ENCODE peak calls at places on chromosomes 12 and 14, in six cellular contexts. One of them, this sample, is unnamed.

GRCh38 chr12:75850751-75851462 is 180.7 kb downstream of the PHLDA1 start:
- DNase-seq in IMR-90: peak
- DNase-seq in mesenchymal stem cell: peak
- DNase-seq in H9: no peak
- DNase-seq in mesendoderm: peak
- DNase-seq in H1: no peak
- DNase-seq in this sample: no peak

GRCh38 chr12:52835271-52836041 is 1.3 kb upstream of the KRT79 start:
- DNase-seq in mesenchymal stem cell: no peak
- DNase-seq in mesendoderm: no peak
- DNase-seq in IMR-90: no peak
- DNase-seq in H9: peak
- DNase-seq in H1: no peak
- DNase-seq in this sample: no peak

GRCh38 chr14:105477659-105478623 is 3.3 kb downstream of the CRIP2 start:
- DNase-seq in H1: no peak
- DNase-seq in IMR-90: no peak
- DNase-seq in mesendoderm: no peak
- DNase-seq in mesenchymal stem cell: no peak
- DNase-seq in H9: no peak
- DNase-seq in this sample: no peak

GRCh38 chr12:111426341-111427185 is 20.8 kb downstream of the SH2B3 start:
- DNase-seq in mesenchymal stem cell: peak
- DNase-seq in IMR-90: peak
- DNase-seq in H9: no peak
- DNase-seq in mesendoderm: no peak
- DNase-seq in H1: no peak
- DNase-seq in this sample: no peak

GRCh38 chr12:47885012-47885501 is 19.7 kb downstream of the VDR start:
- DNase-seq in H1: no peak
- DNase-seq in IMR-90: no peak
- DNase-seq in mesenchymal stem cell: no peak
- DNase-seq in H9: no peak
- DNase-seq in mesendoderm: no peak
- DNase-seq in this sample: no peak

GRCh38 chr12:69410571-69410970 is 51.0 kb downstream of the YEATS4 start:
- DNase-seq in H9: no peak
- DNase-seq in mesendoderm: no peak
- DNase-seq in IMR-90: no peak
- DNase-seq in mesenchymal stem cell: no peak
- DNase-seq in H1: no peak
- DNase-seq in this sample: no peak

GRCh38 chr14:30484976-30485375 is 74.0 kb upstream of the G2E3 start:
- DNase-seq in IMR-90: no peak
- DNase-seq in H9: peak
- DNase-seq in H1: no peak
- DNase-seq in mesenchymal stem cell: no peak
- DNase-seq in mesendoderm: peak
- DNase-seq in this sample: no peak

GRCh38 chr14:99590746-99591555 is 13.1 kb downstream of the CCDC85C start:
- DNase-seq in IMR-90: peak
- DNase-seq in mesendoderm: no peak
- DNase-seq in H9: no peak
- DNase-seq in mesenchymal stem cell: peak
- DNase-seq in H1: no peak
- DNase-seq in this sample: no peak

GRCh38 chr12:5348491-5348890 is 83.4 kb upstream of the NTF3 start:
- DNase-seq in H1: no peak
- DNase-seq in mesendoderm: peak
- DNase-seq in H9: no peak
- DNase-seq in mesenchymal stem cell: no peak
- DNase-seq in IMR-90: no peak
- DNase-seq in this sample: no peak

GRCh38 chr12:96399081-96399918 is 939 bp downstream of the CDK17 start:
- DNase-seq in mesenchymal stem cell: peak
- DNase-seq in mesendoderm: peak
- DNase-seq in H1: peak
- DNase-seq in IMR-90: peak
- DNase-seq in H9: peak
- DNase-seq in this sample: peak

GRCh38 chr12:115885040-115885439 is 392.5 kb downstream of the MED13L start:
- DNase-seq in H9: no peak
- DNase-seq in H1: no peak
- DNase-seq in IMR-90: no peak
- DNase-seq in mesenchymal stem cell: no peak
- DNase-seq in mesendoderm: no peak
- DNase-seq in this sample: no peak

GRCh38 chr14:54722791-54723432 is 156.0 kb downstream of the SAMD4A start:
- DNase-seq in mesenchymal stem cell: no peak
- DNase-seq in H9: no peak
- DNase-seq in H1: no peak
- DNase-seq in mesendoderm: peak
- DNase-seq in IMR-90: peak
- DNase-seq in this sample: peak

GRCh38 chr14:35940291-35940690 is 114.2 kb downstream of the BRMS1L start:
- DNase-seq in mesendoderm: no peak
- DNase-seq in IMR-90: no peak
- DNase-seq in mesenchymal stem cell: peak
- DNase-seq in H9: no peak
- DNase-seq in H1: no peak
- DNase-seq in this sample: no peak

GRCh38 chr14:20350860-20351259 is 7.4 kb downstream of the PARP2 start:
- DNase-seq in H9: no peak
- DNase-seq in H1: no peak
- DNase-seq in IMR-90: peak
- DNase-seq in mesenchymal stem cell: peak
- DNase-seq in mesendoderm: no peak
- DNase-seq in this sample: no peak

GRCh38 chr12:52523825-52524224 is 3.6 kb upstream of the KRT5 start:
- DNase-seq in mesenchymal stem cell: no peak
- DNase-seq in mesendoderm: no peak
- DNase-seq in H1: peak
- DNase-seq in IMR-90: no peak
- DNase-seq in H9: no peak
- DNase-seq in this sample: no peak

GRCh38 chr12:21026302-21026701 is 104.7 kb upstream of the SLCO1B1 start:
- DNase-seq in H1: no peak
- DNase-seq in H9: no peak
- DNase-seq in IMR-90: no peak
- DNase-seq in mesendoderm: no peak
- DNase-seq in mesenchymal stem cell: no peak
- DNase-seq in this sample: no peak

GRCh38 chr14:68135566-68135965 is 316.0 kb downstream of the RAD51B start:
- DNase-seq in mesendoderm: no peak
- DNase-seq in H9: no peak
- DNase-seq in mesenchymal stem cell: no peak
- DNase-seq in H1: no peak
- DNase-seq in IMR-90: peak
- DNase-seq in this sample: no peak

GRCh38 chr14:79044894-79045624 is 874.9 kb downstream of the NRXN3 start:
- DNase-seq in H9: peak
- DNase-seq in mesendoderm: peak
- DNase-seq in mesenchymal stem cell: peak
- DNase-seq in IMR-90: peak
- DNase-seq in H1: no peak
- DNase-seq in this sample: no peak

GRCh38 chr14:70000601-70001000 is 121.4 kb downstream of the SMOC1 start:
- DNase-seq in H9: no peak
- DNase-seq in IMR-90: peak
- DNase-seq in mesendoderm: no peak
- DNase-seq in H1: no peak
- DNase-seq in mesenchymal stem cell: peak
- DNase-seq in this sample: no peak

GRCh38 chr12:59484575-59484974 is 111.3 kb upstream of the SLC16A7 start:
- DNase-seq in H9: no peak
- DNase-seq in mesendoderm: no peak
- DNase-seq in IMR-90: no peak
- DNase-seq in mesenchymal stem cell: no peak
- DNase-seq in H1: no peak
- DNase-seq in this sample: no peak

GRCh38 chr12:89762498-89763170 is 54.0 kb upstream of the ATP2B1 start:
- DNase-seq in mesenchymal stem cell: no peak
- DNase-seq in H1: no peak
- DNase-seq in H9: no peak
- DNase-seq in mesendoderm: no peak
- DNase-seq in IMR-90: no peak
- DNase-seq in this sample: no peak

GRCh38 chr14:31927348-31927826 is 149.7 kb upstream of the ARHGAP5 start:
- DNase-seq in mesendoderm: peak
- DNase-seq in IMR-90: peak
- DNase-seq in H9: peak
- DNase-seq in H1: no peak
- DNase-seq in mesenchymal stem cell: peak
- DNase-seq in this sample: no peak

GRCh38 chr12:56130876-56131275 is 2.8 kb downstream of the ESYT1 start:
- DNase-seq in IMR-90: no peak
- DNase-seq in H1: no peak
- DNase-seq in mesendoderm: no peak
- DNase-seq in H9: no peak
- DNase-seq in mesenchymal stem cell: no peak
- DNase-seq in this sample: no peak

GRCh38 chr12:120538281-120539156 is 4.4 kb downstream of the RNF10 start:
- DNase-seq in IMR-90: peak
- DNase-seq in mesendoderm: no peak
- DNase-seq in H1: no peak
- DNase-seq in H9: no peak
- DNase-seq in mesenchymal stem cell: peak
- DNase-seq in this sample: no peak

GRCh38 chr14:56189306-56189705 is 71.1 kb downstream of the PELI2 start:
- DNase-seq in H9: no peak
- DNase-seq in H1: no peak
- DNase-seq in IMR-90: peak
- DNase-seq in mesenchymal stem cell: peak
- DNase-seq in mesendoderm: peak
- DNase-seq in this sample: no peak

GRCh38 chr14:24233538-24233866 is 773 bp downstream of the GMPR2 start:
- DNase-seq in H1: no peak
- DNase-seq in H9: no peak
- DNase-seq in mesenchymal stem cell: no peak
- DNase-seq in IMR-90: no peak
- DNase-seq in mesendoderm: peak
- DNase-seq in this sample: no peak

DNA sequence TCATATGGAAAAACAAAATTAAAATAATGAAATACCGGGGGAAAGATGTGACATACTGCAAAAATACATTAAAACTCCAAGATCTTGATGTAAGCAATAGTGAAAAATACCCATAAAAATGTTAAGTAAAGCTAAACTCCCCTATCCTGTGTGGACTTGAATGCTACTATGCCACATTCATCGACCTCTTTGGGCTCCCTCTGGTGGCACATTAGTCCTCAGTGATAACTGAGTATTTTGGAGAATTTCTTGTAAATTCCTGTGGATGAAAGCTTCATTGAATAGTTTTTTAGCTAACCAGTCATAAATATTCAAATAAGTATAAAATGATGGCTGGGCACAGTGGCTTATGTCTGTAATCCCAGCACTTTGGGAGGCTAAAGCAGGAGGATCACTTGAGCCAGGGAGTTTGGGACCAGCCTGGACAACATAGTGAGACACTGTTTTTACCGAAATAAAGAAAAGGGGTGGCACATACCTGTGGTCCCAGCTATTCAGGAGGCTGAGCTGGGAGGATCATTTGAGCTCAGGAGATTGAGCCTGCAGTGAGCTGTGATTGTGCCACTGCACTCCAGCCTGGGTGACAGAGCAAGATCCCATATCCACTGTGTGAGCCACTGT is 42.4 kb upstream of the SGPP1 start:
- DNase-seq in mesenchymal stem cell: peak
- DNase-seq in H1: no peak
- DNase-seq in mesendoderm: peak
- DNase-seq in H9: no peak
- DNase-seq in IMR-90: peak
- DNase-seq in this sample: no peak
- H2BK15ac ChIP-seq in mesenchymal stem cell: no peak
- H2BK15ac ChIP-seq in H1: no peak
- H2BK15ac ChIP-seq in mesendoderm: no peak
- H2BK15ac ChIP-seq in H9: no peak
- H2BK15ac ChIP-seq in IMR-90: no peak
- H2BK15ac ChIP-seq in this sample: no peak

GRCh38 chr14:61472025-61472672 is 150.8 kb downstream of the PRKCH start:
- DNase-seq in IMR-90: peak
- DNase-seq in H9: no peak
- DNase-seq in mesendoderm: no peak
- DNase-seq in mesenchymal stem cell: peak
- DNase-seq in H1: no peak
- DNase-seq in this sample: no peak

GRCh38 chr14:61469771-61470170 is 148.4 kb downstream of the PRKCH start:
- DNase-seq in H9: no peak
- DNase-seq in mesenchymal stem cell: no peak
- DNase-seq in mesendoderm: no peak
- DNase-seq in H1: no peak
- DNase-seq in IMR-90: no peak
- DNase-seq in this sample: no peak

GRCh38 chr14:61470261-61470953 is 149.0 kb downstream of the PRKCH start:
- DNase-seq in H9: peak
- DNase-seq in H1: no peak
- DNase-seq in mesendoderm: peak
- DNase-seq in mesenchymal stem cell: peak
- DNase-seq in IMR-90: peak
- DNase-seq in this sample: peak

GRCh38 chr14:61471297-61471980 is 150.1 kb downstream of the PRKCH start:
- DNase-seq in IMR-90: no peak
- DNase-seq in mesenchymal stem cell: peak
- DNase-seq in mesendoderm: no peak
- DNase-seq in H9: no peak
- DNase-seq in H1: no peak
- DNase-seq in this sample: no peak

DNA sequence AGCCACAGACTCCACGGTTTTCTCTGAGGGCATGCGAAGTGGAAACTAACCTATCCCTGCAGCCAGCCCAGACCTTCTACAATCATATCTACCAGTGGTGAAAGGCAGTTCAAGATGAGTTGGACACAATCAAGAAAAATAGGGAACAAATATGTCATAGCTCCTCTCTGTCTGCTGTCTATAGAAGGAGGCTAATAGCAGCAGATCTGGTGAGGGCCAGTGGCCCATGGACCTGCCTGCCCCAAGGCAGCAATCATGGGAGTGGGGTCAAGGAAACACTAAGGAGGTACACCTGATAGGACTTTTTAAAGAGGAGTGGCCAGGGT is 149.5 kb downstream of the PRKCH start:
- DNase-seq in mesenchymal stem cell: no peak
- DNase-seq in H9: no peak
- DNase-seq in H1: no peak
- DNase-seq in mesendoderm: no peak
- DNase-seq in IMR-90: no peak
- DNase-seq in this sample: no peak
- H2BK120ac ChIP-seq in mesenchymal stem cell: peak
- H2BK120ac ChIP-seq in H9: no peak
- H2BK120ac ChIP-seq in H1: no peak
- H2BK120ac ChIP-seq in mesendoderm: no peak
- H2BK120ac ChIP-seq in IMR-90: peak
- H2BK120ac ChIP-seq in this sample: no peak

GRCh38 chr12:91651728-91652127 is 469.1 kb upstream of the DCN start:
- DNase-seq in H1: no peak
- DNase-seq in mesenchymal stem cell: no peak
- DNase-seq in mesendoderm: no peak
- DNase-seq in IMR-90: no peak
- DNase-seq in H9: no peak
- DNase-seq in this sample: no peak
- H2BK15ac ChIP-seq in H1: no peak
- H2BK15ac ChIP-seq in mesenchymal stem cell: no peak
- H2BK15ac ChIP-seq in mesendoderm: no peak
- H2BK15ac ChIP-seq in IMR-90: no peak
- H2BK15ac ChIP-seq in H9: no peak
- H2BK15ac ChIP-seq in this sample: no peak

GRCh38 chr12:31728289-31728916 is 418 bp downstream of the AMN1 start:
- DNase-seq in H1: peak
- DNase-seq in mesenchymal stem cell: no peak
- DNase-seq in mesendoderm: no peak
- DNase-seq in IMR-90: no peak
- DNase-seq in H9: peak
- DNase-seq in this sample: no peak
- H2BK120ac ChIP-seq in H1: no peak
- H2BK120ac ChIP-seq in mesenchymal stem cell: peak
- H2BK120ac ChIP-seq in mesendoderm: no peak
- H2BK120ac ChIP-seq in IMR-90: peak
- H2BK120ac ChIP-seq in H9: no peak
- H2BK120ac ChIP-seq in this sample: no peak

This sample was measured in neuronal stem cell.